ENCODE peak calls at places on chromosomes 16 and 17, in ten cellular contexts. B is ureter; D is fibroblast of pulmonary artery; C is stimulated activated naive CD8-positive, alpha-beta T cell treated with anti-CD3 and anti-CD28 coated beads, Interleukin-15, Interleukin-2, amounts not matched to agents 100 U/mL and 50 U/mL, for 24 hours; V is fibroblast of lung; G is hypothalamus; Z is germinal center; Y is SW480; H is body of pancreas; O is T-cell. M is an unnamed sample.

GRCh38 chr17:67487506-67487905 is 110.4 kb downstream of the PITPNC1 start:
- DNase-seq in Z (no peak), Y (no peak), G (no peak), O (no peak), V (peak), H (no peak), C (no peak), B (no peak), D (peak), M (no peak)

GRCh38 chr16:71610447-71610846 is 15.5 kb upstream of the MARVELD3 start:
- DNase-seq in G (no peak), B (no peak), Y (no peak), V (no peak), C (no peak), Z (no peak), H (no peak), D (no peak), O (no peak), M (no peak)

GRCh38 chr17:11969565-11969964 is 27.7 kb downstream of the ZNF18 start:
- DNase-seq in B (no peak), C (no peak), Z (no peak), Y (no peak), D (no peak), V (no peak), H (no peak), G (no peak), O (no peak), M (no peak)

GRCh38 chr17:26963163-26963503 is 330.8 kb upstream of the WSB1 start:
- DNase-seq in V (no peak), C (no peak), Y (no peak), O (no peak), D (no peak), B (no peak), H (no peak), G (no peak), Z (no peak), M (no peak)

GRCh38 chr17:64622931-64623654 is 39.0 kb downstream of the SMURF2 start:
- DNase-seq in Y (peak), O (no peak), C (no peak), V (peak), G (no peak), H (no peak), B (no peak), Z (no peak), D (peak), M (no peak)

GRCh38 chr17:62868008-62868407 is 59.9 kb upstream of the MARCHF10 start:
- DNase-seq in O (no peak), B (no peak), Y (no peak), Z (no peak), H (no peak), D (no peak), C (no peak), G (no peak), V (no peak), M (no peak)

GRCh38 chr17:82006468-82007227 is 16.0 kb downstream of the CENPX start:
- DNase-seq in C (no peak), D (peak), H (no peak), Y (no peak), O (no peak), Z (no peak), V (peak), B (no peak), G (peak), M (no peak)

GRCh38 chr17:13788385-13788784 is 186.7 kb upstream of the HS3ST3A1 start:
- DNase-seq in D (no peak), C (no peak), G (no peak), H (no peak), B (no peak), V (no peak), O (no peak), Y (no peak), Z (no peak), M (no peak)

GRCh38 chr16:86227041-86227440 is 283.3 kb upstream of the FOXF1 start:
- DNase-seq in Y (no peak), D (no peak), V (no peak), C (no peak), Z (no peak), G (no peak), B (no peak), O (no peak), H (no peak), M (no peak)

GRCh38 chr17:49442051-49442450 is 27.4 kb upstream of the PHB1 start:
- DNase-seq in Z (no peak), O (no peak), C (no peak), B (no peak), H (no peak), D (no peak), G (no peak), Y (no peak), V (no peak), M (no peak)

GRCh38 chr17:2289878-2290478 is 13.6 kb downstream of the SMG6 start:
- DNase-seq in B (no peak), Y (no peak), H (no peak), D (no peak), Z (no peak), V (no peak), O (no peak), G (no peak), C (no peak), M (no peak)

GRCh38 chr17:2549392-2550211 is 37.9 kb upstream of the METTL16 start:
- DNase-seq in D (no peak), C (no peak), Z (no peak), Y (no peak), G (no peak), B (no peak), O (no peak), V (no peak), H (no peak), M (no peak)

GRCh38 chr17:73592531-73592961 is 51.7 kb downstream of the SDK2 start:
- DNase-seq in G (no peak), O (no peak), Y (no peak), B (no peak), D (no peak), Z (peak), C (peak), H (no peak), V (no peak), M (no peak)

GRCh38 chr17:48718162-48718780 is 4.0 kb downstream of the PRAC1 start:
- DNase-seq in C (no peak), O (no peak), Z (no peak), D (no peak), B (no peak), G (no peak), H (no peak), Y (no peak), V (no peak), M (no peak)

GRCh38 chr17:82817947-82818346 is 21.9 kb downstream of the ZNF750 start:
- DNase-seq in D (no peak), V (peak), Z (no peak), G (no peak), Y (no peak), C (no peak), O (no peak), H (no peak), B (no peak), M (no peak)

GRCh38 chr17:11608396-11608795 is 10.1 kb downstream of the DNAH9 start:
- DNase-seq in V (no peak), O (no peak), B (peak), G (no peak), Y (no peak), C (no peak), H (peak), D (no peak), Z (no peak), M (no peak)

GRCh38 chr16:55053071-55053415 is 122.4 kb downstream of the IRX5 start:
- DNase-seq in O (no peak), B (no peak), Z (no peak), V (no peak), Y (no peak), G (no peak), D (no peak), C (no peak), H (no peak), M (no peak)

GRCh38 chr17:27657620-27658019 is 26.6 kb downstream of the LGALS9 start:
- DNase-seq in C (no peak), D (peak), H (no peak), B (no peak), O (no peak), Y (no peak), G (no peak), V (peak), Z (no peak), M (no peak)

GRCh38 chr16:68486671-68487495 is 38.6 kb upstream of the SMPD3 start:
- DNase-seq in B (no peak), Y (no peak), O (no peak), Z (no peak), D (no peak), V (no peak), C (no peak), G (no peak), H (peak), M (no peak)

GRCh38 chr17:77873518-77874302 is 84.8 kb upstream of the TNRC6C start:
- DNase-seq in Z (no peak), O (no peak), B (no peak), H (no peak), D (no peak), V (no peak), Y (no peak), G (no peak), C (no peak), M (no peak)

GRCh38 chr16:50172195-50172922 is 19.3 kb downstream of the TENT4B start:
- DNase-seq in H (no peak), C (no peak), Y (no peak), O (no peak), G (no peak), Z (no peak), V (no peak), B (no peak), D (no peak), M (no peak)

GRCh38 chr16:19411298-19411697 is 6.4 kb upstream of the TMC5 start:
- DNase-seq in D (no peak), B (no peak), O (no peak), H (no peak), C (no peak), V (no peak), Z (no peak), Y (no peak), G (no peak), M (no peak)

GRCh38 chr16:87060026-87060986 is 256.9 kb downstream of the C16orf95 start:
- DNase-seq in B (no peak), C (no peak), H (no peak), G (no peak), Y (no peak), Z (no peak), V (peak), D (peak), O (no peak), M (no peak)

GRCh38 chr17:15348030-15348429 is 6.6 kb upstream of the TEKT3 start:
- DNase-seq in B (no peak), Z (no peak), G (no peak), D (no peak), H (no peak), C (no peak), Y (peak), O (no peak), V (peak), M (no peak)

GRCh38 chr16:9480503-9480902 is 389.1 kb downstream of the HAPSTR1 start:
- DNase-seq in G (no peak), V (no peak), D (no peak), B (no peak), Y (no peak), H (no peak), O (no peak), C (no peak), Z (no peak), M (no peak)

GRCh38 chr16:19709381-19710136 is 8.5 kb downstream of the KNOP1 start:
- DNase-seq in C (no peak), O (no peak), V (no peak), D (no peak), Y (no peak), G (no peak), Z (no peak), B (no peak), H (no peak), M (no peak)

GRCh38 chr17:66941249-66941648 is 23.3 kb upstream of the CACNG4 start:
- DNase-seq in Y (no peak), C (no peak), Z (no peak), G (no peak), V (no peak), B (no peak), H (no peak), D (no peak), O (no peak), M (no peak)

GRCh38 chr16:58026139-58026704 is 668 bp downstream of the MMP15 start:
- DNase-seq in G (peak), Z (peak), O (no peak), B (no peak), H (peak), V (peak), Y (peak), D (peak), C (peak), M (peak)

GRCh38 chr16:6958184-6958583 is 374.5 kb upstream of the RBFOX1 start:
- DNase-seq in H (no peak), G (no peak), B (no peak), C (no peak), Y (no peak), D (no peak), O (no peak), Z (no peak), V (no peak), M (no peak)

GRCh38 chr16:28561557-28562187 is 8.0 kb downstream of the SGF29 start:
- DNase-seq in C (no peak), D (no peak), B (no peak), G (no peak), V (no peak), Y (no peak), H (no peak), Z (no peak), O (no peak), M (no peak)

GRCh38 chr17:39739020-39739884 is 1.5 kb downstream of the GRB7 start:
- DNase-seq in O (no peak), D (no peak), Y (peak), V (no peak), H (peak), C (no peak), G (no peak), Z (no peak), B (peak), M (no peak)

GRCh38 chr17:44219636-44220210 is at the start of gene UBTF:
- DNase-seq in G (peak), D (peak), Y (peak), O (peak), C (peak), Z (peak), H (peak), B (peak), V (peak), M (peak)

GRCh38 chr17:75194879-75195278 is 10.6 kb upstream of the NUP85 start:
- DNase-seq in O (no peak), H (no peak), G (no peak), V (peak), B (no peak), C (no peak), Z (no peak), Y (peak), D (no peak), M (no peak)

GRCh38 chr16:13873835-13874438 is 46.0 kb upstream of the ERCC4 start:
- DNase-seq in G (no peak), C (no peak), B (no peak), V (peak), H (no peak), Z (no peak), D (peak), O (no peak), Y (peak), M (no peak)

GRCh38 chr16:55955845-55956244 is 80.7 kb upstream of the CES5A start:
- DNase-seq in Y (no peak), B (peak), V (no peak), G (peak), C (no peak), D (no peak), Z (no peak), O (no peak), H (peak), M (no peak)

GRCh38 chr17:14581181-14581830 is 280.4 kb downstream of the HS3ST3B1 start:
- DNase-seq in V (no peak), B (no peak), H (no peak), Y (no peak), G (no peak), Z (no peak), O (no peak), C (no peak), D (no peak), M (no peak)